ENCODE peak calls at places on chromosomes 13 and 19, in four cellular contexts. L is neural progenitor cell, Y is GM23248, A is mammary epithelial cell. X is an unnamed sample.

GRCh38 chr19:31149306-31149975 is 199.8 kb downstream of the TSHZ3 start:
- DNase-seq in A (no peak), Y (peak), L (peak), X (no peak)

GRCh38 chr13:42594577-42595571 is 20.9 kb downstream of the TNFSF11 start:
- DNase-seq in L (peak), Y (peak), A (peak), X (peak)

GRCh38 chr19:14318873-14319272 is 62.4 kb upstream of the ADGRE5 start:
- DNase-seq in L (peak), A (no peak), Y (no peak), X (peak)

GRCh38 chr19:37077615-37077928 is 661 bp upstream of the ZNF420 start:
- DNase-seq in A (no peak), Y (no peak), L (no peak), X (no peak)

GRCh38 chr19:42295831-42296525 is 6.0 kb upstream of the PRR19 start:
- DNase-seq in A (peak), L (peak), Y (peak), X (peak)

GRCh38 chr19:54164369-54165068 is 5.0 kb upstream of the LENG1 start:
- DNase-seq in L (peak), A (no peak), Y (peak), X (no peak)

GRCh38 chr13:46934749-46935148 is 37.9 kb upstream of the HTR2A start:
- DNase-seq in A (peak), L (no peak), Y (no peak), X (no peak)

GRCh38 chr19:29873024-29873800 is 61.4 kb downstream of the CCNE1 start:
- DNase-seq in Y (peak), L (peak), A (no peak), X (peak)

GRCh38 chr19:55301459-55302331 is 17.9 kb downstream of the BRSK1 start:
- DNase-seq in A (peak), L (peak), Y (peak), X (peak)

GRCh38 chr13:102322211-102322610 is 79.6 kb downstream of the FGF14 start:
- DNase-seq in L (no peak), A (no peak), Y (no peak), X (no peak)

GRCh38 chr19:48489608-48490216 is 20.5 kb downstream of the CYTH2 start:
- DNase-seq in L (peak), A (peak), Y (peak), X (peak)

GRCh38 chr13:43805071-43805468 is 18.3 kb upstream of the ENOX1 start:
- DNase-seq in Y (peak), A (peak), L (no peak), X (peak)

GRCh38 chr13:29266261-29266660 is 329.2 kb downstream of the SLC7A1 start:
- DNase-seq in L (no peak), Y (no peak), A (no peak), X (no peak)

GRCh38 chr19:35868172-35868822 is at the start of gene APLP1:
- DNase-seq in A (no peak), L (peak), Y (peak), X (peak)

GRCh38 chr13:66489586-66489985 is 740.5 kb downstream of the PCDH9 start:
- DNase-seq in A (no peak), Y (no peak), L (no peak), X (no peak)

GRCh38 chr13:112028481-112028880 is 38.5 kb upstream of the SOX1 start:
- DNase-seq in L (no peak), A (no peak), Y (no peak), X (no peak)
- H3K4me2 ChIP-seq in L (no peak), A (no peak), Y (no peak), X (no peak)

DNA sequence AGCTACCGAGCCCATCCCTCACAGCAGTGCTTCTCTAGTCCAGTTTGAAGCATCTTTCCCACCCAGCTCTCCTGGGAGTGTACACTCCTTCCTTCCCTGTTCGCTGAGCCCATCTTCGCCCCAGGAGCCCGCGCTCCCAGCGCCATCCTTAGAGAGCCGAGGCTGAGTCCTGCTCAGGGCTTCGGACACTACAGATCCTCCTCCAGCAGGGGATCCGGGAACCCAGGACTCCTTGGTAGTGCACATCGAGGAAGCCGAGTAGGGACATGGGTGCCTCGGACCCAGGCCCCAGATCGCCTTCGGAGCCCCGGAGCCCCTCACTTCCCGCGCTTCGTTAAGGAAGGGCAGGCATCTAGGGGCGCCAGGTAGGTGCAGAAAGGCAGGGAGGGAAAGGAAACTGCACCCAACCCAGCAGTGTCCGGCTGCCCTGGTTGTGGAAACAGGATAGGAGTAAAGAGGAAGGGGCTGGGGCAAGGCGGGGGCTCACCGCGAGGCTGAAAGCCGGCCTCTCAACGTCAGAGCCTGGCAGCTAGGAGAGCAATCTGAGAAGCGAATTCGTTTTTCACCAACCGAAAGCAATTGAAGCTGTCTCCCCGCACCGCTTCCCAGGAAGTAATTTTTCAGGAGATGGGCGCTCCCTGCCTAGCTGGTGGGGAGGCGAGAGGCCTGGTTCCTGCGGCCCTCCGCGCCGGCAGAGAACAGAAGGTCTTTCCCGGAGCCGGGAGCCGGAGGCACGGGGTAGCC is 1.0 kb downstream of the PDX1 start:
- DNase-seq in A (peak), Y (peak), L (peak), X (peak)
- H3K4me2 ChIP-seq in A (peak), Y (peak), L (peak), X (peak)

GRCh38 chr19:2612619-2613249 is 89.8 kb downstream of the GNG7 start:
- DNase-seq in A (no peak), Y (no peak), L (no peak), X (no peak)
- H3K4me2 ChIP-seq in A (no peak), Y (no peak), L (no peak), X (no peak)

GRCh38 chr13:23985060-23985459 is 87.8 kb upstream of the C1QTNF9B start:
- DNase-seq in A (peak), Y (no peak), L (no peak), X (no peak)
- H3K4me2 ChIP-seq in A (peak), Y (no peak), L (no peak), X (no peak)

DNA sequence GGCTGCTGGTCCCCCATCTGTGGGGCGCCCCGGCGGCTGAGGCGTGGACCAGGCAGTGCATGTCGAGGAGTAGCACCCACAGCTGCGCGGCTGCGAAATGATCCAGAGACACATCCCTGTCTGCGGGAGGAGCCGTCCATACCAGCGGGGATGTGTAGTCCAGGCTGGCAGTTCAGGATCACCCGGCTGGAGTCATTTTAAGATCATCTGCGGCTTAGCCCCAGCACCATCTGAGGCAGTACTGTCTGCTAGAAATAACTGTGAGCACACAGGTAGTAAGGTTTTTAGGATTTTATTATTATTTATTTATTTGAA is 3.1 kb downstream of the ADAT3 start:
- DNase-seq in A (no peak), L (no peak), Y (no peak), X (no peak)
- H3K4me2 ChIP-seq in A (peak), L (no peak), Y (no peak), X (no peak)

GRCh38 chr19:18424122-18424889 is 5.1 kb downstream of the SSBP4 start:
- DNase-seq in Y (no peak), L (peak), A (no peak), X (no peak)

GRCh38 chr19:18423258-18424020 is 4.2 kb downstream of the SSBP4 start:
- DNase-seq in L (no peak), A (no peak), Y (no peak), X (no peak)

GRCh38 chr19:18420931-18421330 is 1.7 kb downstream of the SSBP4 start:
- DNase-seq in A (no peak), Y (no peak), L (no peak), X (no peak)

GRCh38 chr19:18421371-18421959 is 2.3 kb downstream of the SSBP4 start:
- DNase-seq in A (no peak), Y (no peak), L (no peak), X (no peak)

GRCh38 chr19:18422530-18423191 is 3.5 kb downstream of the SSBP4 start:
- DNase-seq in Y (no peak), A (no peak), L (no peak), X (no peak)
- H3K4me2 ChIP-seq in Y (no peak), A (no peak), L (no peak), X (no peak)

GRCh38 chr19:18760440-18761383 is 30.4 kb downstream of the COMP start:
- DNase-seq in A (no peak), Y (no peak), L (no peak), X (no peak)

GRCh38 chr19:18764591-18765051 is 26.5 kb downstream of the COMP start:
- DNase-seq in A (no peak), Y (peak), L (no peak), X (no peak)

GRCh38 chr19:18763674-18764590 is 27.2 kb downstream of the COMP start:
- DNase-seq in A (peak), Y (peak), L (no peak), X (peak)

GRCh38 chr19:18761531-18762110 is 29.5 kb downstream of the COMP start:
- DNase-seq in A (no peak), Y (no peak), L (no peak), X (no peak)

GRCh38 chr19:18762125-18763023 is 28.7 kb downstream of the COMP start:
- DNase-seq in L (no peak), A (peak), Y (peak), X (peak)
- H3K4me2 ChIP-seq in L (no peak), A (peak), Y (no peak), X (peak)

GRCh38 chr13:72186730-72187422 is 319.9 kb upstream of the DACH1 start:
- DNase-seq in Y (no peak), L (no peak), A (peak), X (no peak)
- H3K4me2 ChIP-seq in Y (no peak), L (no peak), A (no peak), X (no peak)

X was measured in SK-N-SH.